ENCODE peak calls at places on chromosomes 4 and X, in eight cellular contexts. W, Z, R, I, U, S, J and D are unnamed samples.

GRCh38 chr4:168654206-168655174 is 157.6 kb downstream of the PALLD start:
- DNase-seq in W (no peak), Z (peak), R (peak), I (no peak), U (no peak), S (no peak), J (no peak), D (no peak)

GRCh38 chr4:39814403-39815185 is 116.7 kb downstream of the UBE2K start:
- DNase-seq in W (no peak), Z (no peak), R (no peak), I (no peak), U (no peak), S (no peak), J (no peak), D (no peak)

GRCh38 chrX:48936429-48937064 is 17.7 kb upstream of the PIM2 start:
- DNase-seq in W (no peak), Z (no peak), R (no peak), I (no peak), U (no peak), S (no peak), J (no peak), D (no peak)

GRCh38 chr4:85081196-85081595 is 114.7 kb upstream of the WDFY3 start:
- DNase-seq in W (no peak), Z (no peak), R (no peak), I (no peak), U (no peak), S (no peak), J (no peak), D (no peak)

GRCh38 chr4:131764730-131765129 is 1384.4 kb upstream of the PCDH10 start:
- DNase-seq in W (no peak), Z (no peak), R (no peak), I (no peak), U (peak), S (peak), J (no peak), D (no peak)

GRCh38 chrX:79263550-79263949 is 103.6 kb downstream of the ITM2A start:
- DNase-seq in W (no peak), Z (no peak), R (no peak), I (no peak), U (no peak), S (no peak), J (no peak), D (no peak)

GRCh38 chrX:122579521-122579920 is 604.6 kb upstream of the GRIA3 start:
- DNase-seq in W (no peak), Z (no peak), R (no peak), I (no peak), U (no peak), S (no peak), J (no peak), D (no peak)

GRCh38 chr4:67048530-67048929 is 496.8 kb downstream of the CENPC start:
- DNase-seq in W (no peak), Z (no peak), R (no peak), I (no peak), U (no peak), S (no peak), J (no peak), D (no peak)

GRCh38 chrX:72479324-72480274 is 93.0 kb downstream of the HDAC8 start:
- DNase-seq in W (no peak), Z (no peak), R (no peak), I (no peak), U (no peak), S (no peak), J (no peak), D (no peak)

GRCh38 chr4:9925750-9926439 is 95.4 kb downstream of the SLC2A9 start:
- DNase-seq in W (no peak), Z (peak), R (no peak), I (no peak), U (no peak), S (no peak), J (no peak), D (no peak)

GRCh38 chr4:143403551-143403816 is 66.8 kb downstream of the GAB1 start:
- DNase-seq in W (no peak), Z (no peak), R (no peak), I (no peak), U (no peak), S (no peak), J (no peak), D (no peak)

GRCh38 chrX:106952988-106953387 is 32.8 kb downstream of the CLDN2 start:
- DNase-seq in W (peak), Z (no peak), R (no peak), I (no peak), U (no peak), S (no peak), J (no peak), D (peak)

GRCh38 chr4:125951275-125951887 is 636.6 kb downstream of the FAT4 start:
- DNase-seq in W (no peak), Z (no peak), R (no peak), I (peak), U (no peak), S (no peak), J (no peak), D (peak)

GRCh38 chrX:150366951-150367545 is 3.9 kb downstream of the MAMLD1 start:
- DNase-seq in W (no peak), Z (no peak), R (no peak), I (no peak), U (no peak), S (no peak), J (peak), D (peak)

GRCh38 chr4:162977788-162978187 is 188.9 kb downstream of the NAF1 start:
- DNase-seq in W (no peak), Z (no peak), R (no peak), I (no peak), U (no peak), S (no peak), J (no peak), D (no peak)

GRCh38 chr4:189090174-189090814 is 850.4 kb upstream of the FRG1 start:
- DNase-seq in W (no peak), Z (peak), R (no peak), I (peak), U (no peak), S (no peak), J (no peak), D (peak)

GRCh38 chr4:150242820-150243458 is 164.7 kb downstream of the DCLK2 start:
- DNase-seq in W (peak), Z (peak), R (no peak), I (peak), U (no peak), S (no peak), J (no peak), D (peak)

GRCh38 chr4:89733936-89734335 is 103.0 kb downstream of the SNCA start:
- DNase-seq in W (no peak), Z (no peak), R (no peak), I (no peak), U (no peak), S (no peak), J (no peak), D (no peak)

GRCh38 chr4:46886711-46887110 is 22.3 kb downstream of the COX7B2 start:
- DNase-seq in W (peak), Z (peak), R (no peak), I (no peak), U (no peak), S (no peak), J (no peak), D (peak)

GRCh38 chr4:3819210-3819919 is 53.2 kb downstream of the ADRA2C start:
- DNase-seq in W (no peak), Z (no peak), R (no peak), I (no peak), U (peak), S (peak), J (no peak), D (no peak)

GRCh38 chr4:142961866-142962265 is 115.8 kb upstream of the INPP4B start:
- DNase-seq in W (no peak), Z (no peak), R (no peak), I (no peak), U (no peak), S (no peak), J (no peak), D (no peak)

GRCh38 chr4:147596976-147597375 is 20.2 kb upstream of the TMEM184C start:
- DNase-seq in W (peak), Z (no peak), R (no peak), I (peak), U (no peak), S (peak), J (peak), D (peak)

GRCh38 chr4:79578613-79579012 is 170.6 kb upstream of the GK2 start:
- DNase-seq in W (no peak), Z (no peak), R (peak), I (no peak), U (no peak), S (no peak), J (no peak), D (no peak)

GRCh38 chr4:6201580-6202091 is 1.3 kb upstream of the JAKMIP1 start:
- DNase-seq in W (no peak), Z (no peak), R (no peak), I (no peak), U (no peak), S (no peak), J (no peak), D (no peak)

GRCh38 chr4:135838889-135839288 is 1637.3 kb upstream of the PABPC4L start:
- DNase-seq in W (peak), Z (no peak), R (no peak), I (peak), U (no peak), S (no peak), J (peak), D (peak)

GRCh38 chr4:105280338-105280809 is 133.7 kb downstream of the TET2 start:
- DNase-seq in W (peak), Z (no peak), R (no peak), I (peak), U (no peak), S (no peak), J (peak), D (peak)

GRCh38 chr4:181418491-181418890 is 824.7 kb upstream of the TENM3 start:
- DNase-seq in W (no peak), Z (peak), R (no peak), I (no peak), U (no peak), S (no peak), J (no peak), D (no peak)

GRCh38 chrX:70445197-70445656 is 592 bp downstream of the DLG3 start:
- DNase-seq in W (no peak), Z (no peak), R (no peak), I (no peak), U (no peak), S (no peak), J (no peak), D (no peak)

GRCh38 chr4:83894831-83895230 is 358.9 kb downstream of the GPAT3 start:
- DNase-seq in W (no peak), Z (no peak), R (no peak), I (no peak), U (no peak), S (no peak), J (no peak), D (no peak)

GRCh38 chrX:119228506-119229290 is 7.4 kb upstream of the PGRMC1 start:
- DNase-seq in W (peak), Z (no peak), R (no peak), I (peak), U (no peak), S (no peak), J (peak), D (peak)

GRCh38 chr4:150297861-150298474 is 219.7 kb downstream of the DCLK2 start:
- DNase-seq in W (peak), Z (peak), R (no peak), I (peak), U (peak), S (no peak), J (no peak), D (peak)

GRCh38 chr4:38075370-38076152 is 115.4 kb downstream of the PTTG2 start:
- DNase-seq in W (peak), Z (no peak), R (no peak), I (no peak), U (no peak), S (no peak), J (no peak), D (no peak)

GRCh38 chr4:7195138-7195510 is 2.8 kb downstream of the SORCS2 start:
- DNase-seq in W (no peak), Z (no peak), R (no peak), I (no peak), U (no peak), S (no peak), J (no peak), D (no peak)

GRCh38 chrX:75596178-75596577 is 73.3 kb upstream of the ZDHHC15 start:
- DNase-seq in W (no peak), Z (no peak), R (no peak), I (no peak), U (no peak), S (no peak), J (no peak), D (no peak)

GRCh38 chrX:82764521-82764920 is 743.6 kb upstream of the POU3F4 start:
- DNase-seq in W (no peak), Z (no peak), R (no peak), I (no peak), U (no peak), S (no peak), J (no peak), D (no peak)

GRCh38 chrX:154019061-154019621 is 561 bp downstream of the IRAK1 start:
- DNase-seq in W (no peak), Z (no peak), R (peak), I (no peak), U (no peak), S (no peak), J (no peak), D (no peak)

GRCh38 chr4:5730436-5730835 is 19.4 kb downstream of the EVC start:
- DNase-seq in W (no peak), Z (no peak), R (no peak), I (no peak), U (no peak), S (no peak), J (no peak), D (no peak)